ENCODE peak calls at places on chromosomes 16 and 17, in four cellular contexts. R is A549, E is IMR-90, F is lower lobe of right lung. V is an unnamed sample.

GRCh38 chr17:58667934-58668597 is 23.8 kb downstream of the TEX14 start:
- DNase-seq in R (no peak), E (peak; percentile 49), F (no peak), V (no peak)

GRCh38 chr17:68296217-68297140 is 5.2 kb downstream of the ARSG start:
- DNase-seq in R (no peak), E (no peak), F (no peak), V (no peak)

GRCh38 chr17:39704821-39705551 is 5.1 kb downstream of the ERBB2 start:
- DNase-seq in R (peak; percentile 38), E (peak; percentile 50), F (no peak), V (no peak)

GRCh38 chr16:58426960-58427359 is 34.7 kb downstream of the GINS3 start:
- DNase-seq in R (no peak), E (no peak), F (no peak), V (no peak)

GRCh38 chr17:31690118-31690517 is 168.9 kb downstream of the COPRS start:
- DNase-seq in R (no peak), E (peak; percentile 84), F (no peak), V (no peak)

GRCh38 chr17:39513915-39514314 is 52.6 kb downstream of the CDK12 start:
- DNase-seq in R (no peak), E (no peak), F (no peak), V (no peak)

GRCh38 chr17:61443475-61443882 is 8.7 kb upstream of the TBX4 start:
- DNase-seq in R (no peak), E (no peak), F (no peak), V (no peak)

GRCh38 chr17:177155-177554 is 4.3 kb downstream of the DOC2B start:
- DNase-seq in R (no peak), E (no peak), F (no peak), V (no peak)

GRCh38 chr17:82302991-82303943 is 14.1 kb downstream of the CD7 start:
- DNase-seq in R (no peak), E (no peak), F (no peak), V (no peak)

GRCh38 chr16:59611556-59611955 is 877.4 kb upstream of the GOT2 start:
- DNase-seq in R (no peak), E (peak; percentile 19), F (no peak), V (no peak)

GRCh38 chr17:83099086-83099540 is 19.7 kb downstream of the METRNL start:
- DNase-seq in R (no peak), E (no peak), F (no peak), V (no peak)

GRCh38 chr16:68361485-68361884 is 50.7 kb downstream of the PRMT7 start:
- DNase-seq in R (no peak), E (no peak), F (no peak), V (no peak)

GRCh38 chr17:59893617-59894100 is 738 bp downstream of the RPS6KB1 start:
- DNase-seq in R (peak; percentile 48), E (peak; percentile 8), F (no peak), V (no peak)

GRCh38 chr16:8848939-8849391 is 19.8 kb downstream of the CARHSP1 start:
- DNase-seq in R (peak; percentile 56), E (peak; percentile 75), F (no peak), V (no peak)

GRCh38 chr17:77400445-77400870 is 259.7 kb downstream of the SEC14L1 start:
- DNase-seq in R (no peak), E (no peak), F (peak; percentile 63), V (no peak)

GRCh38 chr17:77475012-77475976 is 334.5 kb downstream of the SEC14L1 start:
- DNase-seq in R (no peak), E (peak; percentile 95), F (no peak), V (peak; percentile 67)

GRCh38 chr17:54967621-54968258 is 714 bp downstream of the COX11 start:
- DNase-seq in R (peak; percentile 64), E (peak; percentile 27), F (no peak), V (no peak)

GRCh38 chr17:55451203-55451641 is 29.6 kb upstream of the MMD start:
- DNase-seq in R (no peak), E (peak; percentile 69), F (no peak), V (no peak)

GRCh38 chr17:18011286-18011685 is 27.7 kb downstream of the ATPAF2 start:
- DNase-seq in R (no peak), E (no peak), F (no peak), V (no peak)

GRCh38 chr16:15955425-15955824 is 6.0 kb downstream of the ABCC1 start:
- DNase-seq in R (no peak), E (no peak), F (no peak), V (no peak)

GRCh38 chr17:68657166-68657940 is 56.2 kb upstream of the FAM20A start:
- DNase-seq in R (no peak), E (no peak), F (no peak), V (no peak)

GRCh38 chr16:60818471-60818870 is 1217.8 kb downstream of the CDH8 start:
- DNase-seq in R (no peak), E (no peak), F (no peak), V (no peak)

GRCh38 chr17:10729334-10730193 is at the start of gene TMEM220:
- DNase-seq in R (peak; percentile 48), E (peak; percentile 59), F (peak; percentile 87), V (peak; percentile 83)

GRCh38 chr17:35727635-35728034 is 3.8 kb upstream of the RASL10B start:
- DNase-seq in R (no peak), E (no peak), F (no peak), V (no peak)

GRCh38 chr17:69325518-69326301 is 1.2 kb downstream of the ABCA5 start:
- DNase-seq in R (no peak), E (no peak), F (no peak), V (no peak)

GRCh38 chr16:54193656-54194007 is 93.0 kb downstream of the IRX3 start:
- DNase-seq in R (peak; percentile 47), E (peak; percentile 25), F (peak; percentile 87), V (peak; percentile 74)

GRCh38 chr16:49713770-49714169 is 142.1 kb downstream of the ZNF423 start:
- DNase-seq in R (no peak), E (no peak), F (no peak), V (no peak)

GRCh38 chr17:8469964-8470363 is 34.3 kb downstream of the NDEL1 start:
- DNase-seq in R (no peak), E (no peak), F (no peak), V (no peak)

GRCh38 chr17:12545877-12546513 is 119.7 kb upstream of the MYOCD start:
- DNase-seq in R (peak; percentile 55), E (peak; percentile 63), F (no peak), V (no peak)

GRCh38 chr17:38701504-38702165 is 3.4 kb upstream of the MLLT6 start:
- DNase-seq in R (peak; percentile 63), E (peak; percentile 71), F (no peak), V (no peak)

GRCh38 chr17:8324913-8325312 is 14.7 kb upstream of the ODF4 start:
- DNase-seq in R (no peak), E (no peak), F (no peak), V (no peak)

GRCh38 chr17:21031756-21032396 is 10.9 kb downstream of the USP22 start:
- DNase-seq in R (no peak), E (no peak), F (no peak), V (no peak)

GRCh38 chr17:15083225-15083624 is 181.9 kb downstream of the PMP22 start:
- DNase-seq in R (no peak), E (no peak), F (no peak), V (no peak)

DNA sequence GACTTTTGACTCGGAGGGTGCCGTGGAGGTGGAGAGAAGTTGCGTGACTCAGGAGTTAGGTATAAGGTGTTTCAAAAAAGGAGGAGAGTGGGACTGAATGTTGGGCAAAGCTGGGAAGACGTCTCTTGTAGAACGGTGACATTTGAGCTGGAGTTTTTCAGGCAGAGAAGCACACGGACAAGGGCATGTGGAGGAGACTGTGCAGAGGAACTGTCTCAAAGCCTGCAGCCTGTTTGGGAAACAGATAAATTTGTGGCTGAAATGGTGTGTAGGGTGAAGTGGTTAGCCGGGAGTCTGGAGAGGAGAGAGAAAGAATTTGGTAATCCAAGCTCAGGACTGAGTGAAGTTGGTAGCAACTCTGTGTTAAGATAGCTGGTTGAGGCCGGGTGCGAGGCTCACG is 9.8 kb downstream of the USP10 start:
- DNase-seq in R (no peak), E (no peak), F (no peak), V (no peak)
- H3K4me1 ChIP-seq in R (peaks cover 25% of the 10 kb centered on the region), E (peaks cover 5% of the 10 kb centered on the region), F (peaks cover 11% of the 10 kb centered on the region), V (no peaks in the 10 kb centered on the region)

DNA sequence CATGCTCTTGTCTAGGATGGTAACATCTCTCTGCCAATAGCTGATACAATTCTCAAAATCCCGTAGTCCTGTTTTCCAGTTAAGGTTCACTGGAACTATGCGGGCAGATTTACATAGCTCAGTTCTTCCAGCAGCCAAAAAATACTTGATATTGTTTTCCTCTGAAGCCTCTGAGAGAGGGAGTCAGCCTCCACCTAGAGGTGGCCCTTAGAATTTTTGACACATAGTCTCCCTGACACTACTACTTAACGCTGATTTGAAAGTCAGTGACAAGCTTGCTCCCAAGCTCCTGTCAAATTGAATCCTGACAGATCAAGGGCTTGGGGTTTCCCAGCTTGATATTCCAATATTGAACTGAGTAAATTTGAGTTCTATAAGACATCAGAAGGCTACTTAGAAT is 1780.1 kb downstream of the TP53TG3F start:
- DNase-seq in R (no peak), E (no peak), F (no peak), V (no peak)
- H3K9me3 ChIP-seq in R (no peaks in the 10 kb centered on the region), E (peaks cover 8% of the 10 kb centered on the region), F (no peaks in the 10 kb centered on the region), V (no peaks in the 10 kb centered on the region)

DNA sequence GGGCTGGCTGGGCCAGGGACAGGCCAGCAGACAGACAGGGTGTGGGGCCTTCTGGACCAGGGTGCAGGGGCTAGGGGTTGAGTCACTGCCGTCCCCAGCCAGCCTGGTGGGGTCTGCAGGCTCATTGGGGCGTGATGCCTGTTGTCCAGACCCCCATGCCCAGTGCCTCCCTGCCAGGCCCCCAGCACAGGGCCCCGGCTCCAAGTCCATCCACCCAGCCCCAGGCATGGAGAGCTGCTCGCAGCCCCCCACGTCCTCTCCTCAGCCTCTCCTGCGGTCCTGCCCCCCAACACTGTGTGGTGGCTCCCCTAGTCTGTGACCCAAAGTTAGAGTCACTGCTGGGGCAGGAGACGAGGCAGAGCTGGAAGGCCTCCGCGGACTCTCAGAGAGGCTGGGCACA is 7.0 kb upstream of the PKMYT1 start:
- DNase-seq in R (no peak), E (no peak), F (no peak), V (no peak)
- H3K4me1 ChIP-seq in R (peaks cover 6% of the 10 kb centered on the region), E (peaks cover 2% of the 10 kb centered on the region), F (peaks cover 11% of the 10 kb centered on the region), V (no peaks in the 10 kb centered on the region)

GRCh38 chr16:88289549-88290344 is 93.0 kb upstream of the ZNF469 start:
- DNase-seq in R (no peak), E (no peak), F (no peak), V (no peak)
- H3K9me3 ChIP-seq in R (peaks cover 65% of the 10 kb centered on the region), E (peaks cover 14% of the 10 kb centered on the region), F (peaks cover 17% of the 10 kb centered on the region), V (no peaks in the 10 kb centered on the region)

GRCh38 chr16:53058882-53059281 is 4.1 kb downstream of the CHD9 start:
- DNase-seq in R (no peak), E (no peak), F (no peak), V (no peak)
- H3K4me1 ChIP-seq in R (peaks cover 48% of the 10 kb centered on the region), E (peaks cover 13% of the 10 kb centered on the region), F (peaks cover 56% of the 10 kb centered on the region), V (no peaks in the 10 kb centered on the region)